ENCODE peak calls at places on chromosomes 7 and 10, in seven cellular contexts. R is psoas muscle, Y is keratinocyte, O is globus pallidus, Z is cardiac fibroblast, Q is OCI-LY7, M is fibroblast of the aortic adventitia. W is an unnamed sample.

GRCh38 chr10:122263971-122264370 is 7.1 kb upstream of the BTBD16 start:
- DNase-seq in R (no peak), M (peak), Z (peak), Y (no peak), Q (no peak), O (no peak), W (no peak)

GRCh38 chr7:41943098-41943577 is 240.2 kb upstream of the INHBA start:
- DNase-seq in Y (no peak), Q (peak), O (peak), Z (peak), R (peak), M (peak), W (peak)

GRCh38 chr10:119131512-119132240 is 27.8 kb downstream of the DENND10 start:
- DNase-seq in Z (peak), O (peak), M (peak), Y (no peak), R (no peak), Q (peak), W (peak)

GRCh38 chr7:5636446-5636835 is 145.0 kb downstream of the RNF216 start:
- DNase-seq in Y (no peak), Q (no peak), Z (no peak), R (no peak), M (peak), O (peak), W (no peak)

GRCh38 chr10:7410306-7410799 is 481 bp downstream of the SFMBT2 start:
- DNase-seq in O (peak), R (peak), Y (no peak), Z (no peak), Q (peak), M (no peak), W (peak)

GRCh38 chr10:102808380-102808779 is 28.8 kb downstream of the CYP17A1 start:
- DNase-seq in Y (no peak), O (no peak), R (no peak), M (no peak), Z (no peak), Q (no peak), W (no peak)

GRCh38 chr7:157152391-157152937 is 13.7 kb downstream of the UBE3C start:
- DNase-seq in M (no peak), Z (no peak), O (no peak), Q (no peak), Y (no peak), R (no peak), W (no peak)

GRCh38 chr7:132871419-132871818 is 210.5 kb downstream of the CHCHD3 start:
- DNase-seq in R (no peak), Z (no peak), Q (no peak), M (no peak), Y (no peak), O (no peak), W (no peak)

GRCh38 chr7:40986351-40986873 is 716.5 kb downstream of the INHBA start:
- DNase-seq in Y (no peak), O (no peak), M (peak), R (no peak), Q (no peak), Z (peak), W (no peak)

GRCh38 chr7:27165655-27166474 is 528 bp upstream of the HOXA9 start:
- DNase-seq in O (no peak), Y (no peak), M (no peak), Q (no peak), Z (no peak), R (peak), W (no peak)

GRCh38 chr7:54664235-54665228 is 94.5 kb downstream of the SEC61G start:
- DNase-seq in R (peak), Q (peak), M (peak), Y (no peak), Z (peak), O (peak), W (peak)

GRCh38 chr10:22325272-22325947 is 4.5 kb downstream of the BMI1 start:
- DNase-seq in O (peak), Q (peak), M (peak), Y (no peak), Z (peak), R (peak), W (peak)

GRCh38 chr10:110215751-110216150 is 8.3 kb downstream of the MXI1 start:
- DNase-seq in Q (no peak), R (no peak), M (no peak), Z (no peak), Y (no peak), O (no peak), W (peak)

GRCh38 chr7:107408349-107408748 is 61.5 kb upstream of the GPR22 start:
- DNase-seq in O (no peak), Z (no peak), M (peak), Y (no peak), Q (no peak), R (no peak), W (no peak)

GRCh38 chr7:81175291-81175942 is 256.6 kb upstream of the SEMA3C start:
- DNase-seq in Z (no peak), O (no peak), Y (no peak), M (no peak), R (no peak), Q (no peak), W (no peak)

GRCh38 chr7:61576-62360 is 130.6 kb upstream of the FAM20C start:
- DNase-seq in Y (no peak), M (no peak), R (no peak), O (no peak), Z (no peak), Q (no peak), W (no peak)

GRCh38 chr10:86244296-86244695 is 122.3 kb downstream of the GRID1 start:
- DNase-seq in Z (no peak), R (no peak), M (no peak), Y (no peak), Q (no peak), O (no peak), W (no peak)

GRCh38 chr7:23093111-23093510 is 12.5 kb upstream of the KLHL7 start:
- DNase-seq in Y (peak), R (no peak), O (no peak), Z (peak), M (no peak), Q (no peak), W (no peak)

GRCh38 chr7:44979481-44980392 is 922 bp upstream of the MYO1G start:
- DNase-seq in M (peak), R (no peak), Q (peak), Z (no peak), O (no peak), Y (no peak), W (peak)

GRCh38 chr10:78427497-78428031 is 393.9 kb downstream of the RPS24 start:
- DNase-seq in O (no peak), Q (no peak), Y (no peak), Z (no peak), M (no peak), R (no peak), W (no peak)

GRCh38 chr10:126191192-126191591 is 197.1 kb downstream of the ADAM12 start:
- DNase-seq in Q (no peak), M (no peak), O (no peak), Y (no peak), R (no peak), Z (no peak), W (no peak)

GRCh38 chr10:72009430-72010081 is 45.4 kb downstream of the CHST3 start:
- DNase-seq in O (peak), R (peak), Z (peak), M (peak), Q (no peak), Y (peak), W (no peak)

GRCh38 chr10:88889559-88890337 is 9.7 kb downstream of the STAMBPL1 start:
- DNase-seq in O (no peak), R (no peak), Y (no peak), Q (peak), Z (no peak), M (no peak), W (no peak)

GRCh38 chr7:112410087-112410486 is 40.2 kb upstream of the IFRD1 start:
- DNase-seq in Z (peak), R (no peak), M (peak), Y (no peak), Q (no peak), O (no peak), W (no peak)

GRCh38 chr10:3124412-3125175 is 48.0 kb downstream of the PITRM1 start:
- DNase-seq in Q (no peak), Y (no peak), Z (no peak), M (no peak), O (no peak), R (no peak), W (no peak)

GRCh38 chr7:1899951-1900762 is 230.1 kb downstream of the ELFN1 start:
- DNase-seq in R (no peak), Y (no peak), Z (no peak), O (no peak), Q (no peak), M (no peak), W (no peak)

W was measured in NB4.